ENCODE peak calls at places on chromosomes 4 and X, in six cellular contexts. G, K, T, Y, Z and J are unnamed samples.

GRCh38 chr4:188822698-188823097 is 683.5 kb downstream of the TRIML1 start:
- DNase-seq in G (peak; percentile 18), K (peak; percentile 3), T (no peak), Y (no peak), Z (no peak), J (no peak)

GRCh38 chr4:107017681-107018321 is 18.3 kb downstream of the DKK2 start:
- DNase-seq in G (no peak), K (no peak), T (no peak), Y (no peak), Z (no peak), J (no peak)

GRCh38 chrX:1646009-1646408 is 31.1 kb downstream of the ASMT start:
- DNase-seq in G (no peak), K (no peak), T (no peak), Y (no peak), Z (no peak), J (no peak)

GRCh38 chr4:89114100-89114499 is 2.8 kb downstream of the TIGD2 start:
- DNase-seq in G (no peak), K (no peak), T (no peak), Y (peak; percentile 24), Z (peak; percentile 24), J (no peak)

GRCh38 chr4:114364857-114365256 is 233.8 kb upstream of the UGT8 start:
- DNase-seq in G (peak; percentile 7), K (no peak), T (no peak), Y (no peak), Z (no peak), J (peak; percentile 92)

GRCh38 chr4:68735106-68735505 is 64.7 kb upstream of the UGT2B15 start:
- DNase-seq in G (no peak), K (no peak), T (no peak), Y (no peak), Z (no peak), J (no peak)

GRCh38 chr4:148442830-148443549 is 776 bp upstream of the NR3C2 start:
- DNase-seq in G (no peak), K (peak; percentile 8), T (no peak), Y (no peak), Z (no peak), J (no peak)

GRCh38 chr4:38867478-38868054 is at the start of gene FAM114A1:
- DNase-seq in G (peak; percentile 68), K (peak; percentile 66), T (peak; percentile 94), Y (peak; percentile 51), Z (no peak), J (peak; percentile 80)

GRCh38 chr4:38279077-38279476 is 318.9 kb downstream of the PTTG2 start:
- DNase-seq in G (no peak), K (no peak), T (no peak), Y (no peak), Z (no peak), J (no peak)

GRCh38 chr4:155559915-155560314 is 106.7 kb upstream of the GUCY1A1 start:
- DNase-seq in G (no peak), K (no peak), T (no peak), Y (no peak), Z (no peak), J (peak; percentile 74)

GRCh38 chr4:158850800-158851644 is 82.2 kb downstream of the FNIP2 start:
- DNase-seq in G (no peak), K (no peak), T (peak; percentile 24), Y (no peak), Z (no peak), J (peak; percentile 44)

GRCh38 chrX:65035451-65035779 is 59.2 kb upstream of the ZC4H2 start:
- DNase-seq in G (no peak), K (no peak), T (peak; percentile 8), Y (no peak), Z (no peak), J (peak; percentile 21)

GRCh38 chr4:106583567-106583966 is 215.0 kb upstream of the GIMD1 start:
- DNase-seq in G (peak; percentile 74), K (no peak), T (no peak), Y (no peak), Z (no peak), J (peak; percentile 94)

GRCh38 chr4:173556398-173557131 is 26.5 kb upstream of the HAND2 start:
- DNase-seq in G (no peak), K (no peak), T (no peak), Y (no peak), Z (no peak), J (no peak)

GRCh38 chr4:109009909-109010308 is 247.1 kb upstream of the ETNPPL start:
- DNase-seq in G (no peak), K (no peak), T (no peak), Y (no peak), Z (no peak), J (peak; percentile 84)
- TF ChIP-seq BHLHE40 in G (no peak), K (no peak), T (no peak), Y (no peak), Z (no peak), J (no peak)

GRCh38 chrX:9604908-9605306 is 140.0 kb downstream of the TBL1X start:
- DNase-seq in G (no peak), K (no peak), T (no peak), Y (no peak), Z (no peak), J (no peak)
- TF ChIP-seq BHLHE40 in G (no peak), K (no peak), T (no peak), Y (no peak), Z (no peak), J (no peak)

GRCh38 chr4:100009490-100009889 is 59.4 kb upstream of the H2AZ1 start:
- DNase-seq in G (no peak), K (no peak), T (no peak), Y (no peak), Z (no peak), J (no peak)

GRCh38 chr4:100008048-100008447 is 58.0 kb upstream of the H2AZ1 start:
- DNase-seq in G (peak; percentile 9), K (no peak), T (no peak), Y (no peak), Z (no peak), J (peak; percentile 74)
- TF ChIP-seq BHLHE40 in G (no peak), K (no peak), T (no peak), Y (no peak), Z (no peak), J (no peak)

GRCh38 chrX:139898334-139898733 is 34.5 kb downstream of the ATP11C start:
- DNase-seq in G (no peak), K (no peak), T (no peak), Y (no peak), Z (no peak), J (no peak)
- TF ChIP-seq BHLHE40 in G (no peak), K (no peak), T (no peak), Y (no peak), Z (no peak), J (no peak)

DNA sequence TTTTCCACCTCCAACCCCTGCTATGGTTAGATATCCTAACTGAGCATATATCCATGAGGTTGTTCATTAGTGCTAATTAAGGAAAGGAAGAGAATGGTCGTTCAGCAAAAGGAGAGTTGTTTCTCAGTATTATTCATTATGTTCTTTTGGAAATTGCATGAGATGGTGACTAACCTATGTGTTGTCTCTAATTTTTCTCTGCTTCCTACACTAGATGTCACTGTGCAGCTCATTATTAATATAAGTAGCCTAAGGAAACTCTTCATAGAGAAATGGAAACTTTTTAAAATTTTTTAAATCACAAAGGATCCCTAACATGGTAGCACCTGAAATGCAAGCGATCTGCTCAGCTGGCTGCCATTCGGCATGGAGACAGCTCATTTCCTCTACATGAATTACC is 67.7 kb upstream of the FAM9A start:
- DNase-seq in G (no peak), K (no peak), T (no peak), Y (no peak), Z (no peak), J (peak; percentile 46)
- TF ChIP-seq BHLHE40 in G (no peak), K (no peak), T (no peak), Y (no peak), Z (no peak), J (no peak)